ENCODE peak calls at places on chromosomes 4 and X, in four cellular contexts. S is NCI-H2171 treated with DMSO at 0.1 percent for 48 hours, R is DMS153, Q is epithelial cell of esophagus. D is an unnamed sample.

GRCh38 chrX:48903290-48903689 is 5.6 kb downstream of the PQBP1 start:
- DNase-seq in S (no peak), Q (no peak), R (no peak), D (no peak)

GRCh38 chr4:18021470-18021719 is 160 bp downstream of the LCORL start:
- DNase-seq in Q (no peak), R (no peak), S (no peak), D (no peak)

GRCh38 chr4:3444351-3445110 is 2.8 kb downstream of the HGFAC start:
- DNase-seq in R (no peak), S (no peak), Q (no peak), D (no peak)

GRCh38 chr4:186149872-186150271 is 41.5 kb upstream of the CYP4V2 start:
- DNase-seq in Q (peak), S (peak), R (no peak), D (peak)

GRCh38 chrX:57929373-57929772 is 19.1 kb upstream of the ZXDA start:
- DNase-seq in R (no peak), S (no peak), Q (peak), D (peak)

GRCh38 chr4:103400405-103400804 is 202.3 kb upstream of the CENPE start:
- DNase-seq in S (no peak), Q (peak), R (no peak), D (no peak)

GRCh38 chr4:140188975-140189374 is 35.0 kb upstream of the MAML3 start:
- DNase-seq in R (no peak), S (no peak), Q (peak), D (no peak)

GRCh38 chr4:14879643-14880042 is 122.6 kb upstream of the CPEB2 start:
- DNase-seq in Q (peak), S (no peak), R (peak), D (no peak)

GRCh38 chr4:658031-658667 is 15.9 kb downstream of the ATP5ME start:
- DNase-seq in Q (no peak), R (no peak), S (no peak), D (no peak)

GRCh38 chrX:3175659-3176438 is 134.6 kb downstream of the ARSF start:
- DNase-seq in Q (peak), S (no peak), R (no peak), D (no peak)

D was measured in HAP-1.